ENCODE peak calls at places on chromosomes 12 and 14, in five cellular contexts. K is upper lobe of left lung, R is AG09309, L is lower lobe of right lung, S is WTC11. H is an unnamed sample.

GRCh38 chr12:6292606-6293005 is 17.9 kb upstream of the PLEKHG6 start:
- DNase-seq in K (no peak), R (peak; percentile 63), S (no peak), L (no peak), H (no peak)

GRCh38 chr12:129372876-129373275 is 519.6 kb downstream of the GLT1D1 start:
- DNase-seq in S (no peak), L (no peak), K (no peak), R (no peak), H (no peak)

GRCh38 chr12:127191124-127191523 is 1075.8 kb upstream of the TMEM132C start:
- DNase-seq in S (no peak), L (no peak), R (no peak), K (no peak), H (no peak)

GRCh38 chr12:131219173-131220006 is 265.7 kb downstream of the ADGRD1 start:
- DNase-seq in K (peak; percentile 39), S (no peak), L (no peak), R (no peak), H (no peak)

GRCh38 chr12:101877816-101878811 is 734 bp downstream of the DRAM1 start:
- DNase-seq in L (no peak), S (no peak), K (no peak), R (no peak), H (no peak)

GRCh38 chr12:47717443-47718193 is 7.7 kb downstream of the ENDOU start:
- DNase-seq in S (peak; percentile 88), R (peak; percentile 55), K (peak; percentile 71), L (peak; percentile 86), H (peak; percentile 66)

GRCh38 chr12:55688716-55689655 is 18.7 kb downstream of the ITGA7 start:
- DNase-seq in R (no peak), L (no peak), K (no peak), S (no peak), H (no peak)

GRCh38 chr14:92880851-92881250 is 42.1 kb upstream of the CHGA start:
- DNase-seq in S (peak; percentile 55), L (peak; percentile 48), R (peak; percentile 3), K (no peak), H (no peak)

GRCh38 chr12:104433061-104433460 is 23.7 kb upstream of the CHST11 start:
- DNase-seq in S (no peak), L (no peak), K (no peak), R (no peak), H (no peak)

GRCh38 chr12:93624595-93625294 is 52.3 kb downstream of the SOCS2 start:
- DNase-seq in L (no peak), S (no peak), R (peak; percentile 93), K (no peak), H (no peak)

GRCh38 chr14:75339059-75339458 is 60.4 kb downstream of the FOS start:
- DNase-seq in L (no peak), R (peak; percentile 35), K (no peak), S (no peak), H (no peak)

GRCh38 chr14:28609228-28609828 is 157.3 kb upstream of the FOXG1 start:
- DNase-seq in S (peak; percentile 70), R (no peak), L (peak; percentile 50), K (no peak), H (no peak)

GRCh38 chr14:49995162-49995561 is 102.3 kb downstream of the ARF6 start:
- DNase-seq in S (no peak), R (no peak), L (no peak), K (no peak), H (no peak)

GRCh38 chr12:51421266-51421884 is 3.3 kb upstream of the SLC4A8 start:
- DNase-seq in K (no peak), L (no peak), R (peak; percentile 24), S (peak; percentile 57), H (no peak)

GRCh38 chr12:89427508-89428156 is 75.3 kb upstream of the DUSP6 start:
- DNase-seq in S (no peak), K (no peak), R (no peak), L (no peak), H (no peak)

GRCh38 chr14:100890451-100890850 is 13.1 kb downstream of the RTL1 start:
- DNase-seq in R (no peak), L (peak; percentile 18), S (no peak), K (no peak), H (peak; percentile 20)

GRCh38 chr12:54414191-54414525 is 4.9 kb downstream of the ITGA5 start:
- DNase-seq in S (no peak), L (no peak), K (no peak), R (no peak), H (no peak)

GRCh38 chr12:54417712-54418440 is 1.2 kb downstream of the ITGA5 start:
- DNase-seq in L (no peak), R (no peak), S (peak; percentile 19), K (peak; percentile 78), H (no peak)

GRCh38 chr12:54416908-54417603 is 2.0 kb downstream of the ITGA5 start:
- DNase-seq in R (no peak), K (no peak), S (no peak), L (no peak), H (no peak)

GRCh38 chr12:54413284-54414190 is 5.5 kb downstream of the ITGA5 start:
- DNase-seq in K (no peak), R (no peak), L (peak; percentile 83), S (no peak), H (peak; percentile 86)

DNA sequence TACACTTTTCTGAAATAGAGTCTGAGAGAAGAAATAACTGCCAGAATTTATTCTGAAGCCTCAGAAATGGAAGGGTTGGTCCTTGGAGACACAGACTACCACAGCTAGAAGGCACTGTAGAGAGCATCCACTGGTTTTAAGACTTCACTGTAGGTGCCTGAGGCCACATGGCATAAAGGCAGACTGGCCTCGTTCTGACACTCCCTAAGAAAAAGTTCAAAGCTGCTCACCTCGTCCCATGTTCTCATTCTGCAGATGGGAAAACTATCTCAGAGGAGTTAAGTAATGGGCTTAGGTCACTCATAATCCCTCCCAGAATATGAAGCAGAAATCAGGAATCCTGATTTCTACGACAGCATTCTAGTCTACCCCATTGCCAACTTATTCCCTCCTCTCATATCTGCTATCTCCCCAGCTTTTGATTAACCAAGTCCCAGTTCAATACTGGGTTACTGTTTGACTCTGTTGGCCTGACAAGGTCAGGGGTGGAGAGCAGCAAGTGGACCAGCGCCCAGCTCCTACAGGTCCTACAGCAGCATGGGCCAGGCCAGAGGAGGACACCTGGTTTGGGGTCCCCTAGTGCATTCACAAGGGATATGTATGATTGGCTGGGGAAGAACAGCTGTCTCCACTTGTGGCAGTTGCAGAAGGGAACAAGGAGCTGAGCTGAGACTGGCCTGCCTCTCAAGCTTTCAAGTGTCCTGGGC is 3.7 kb downstream of the ITGA5 start:
- DNase-seq in R (no peak), K (no peak), S (no peak), L (no peak), H (peak; percentile 36)
- TF ChIP-seq CTCF in R (no peak), K (no peak), S (no peak), L (no peak), H (no peak)

GRCh38 chr14:38608244-38608643 is 352.4 kb upstream of the CLEC14A start:
- DNase-seq in S (no peak), L (no peak), R (no peak), K (no peak), H (no peak)

DNA sequence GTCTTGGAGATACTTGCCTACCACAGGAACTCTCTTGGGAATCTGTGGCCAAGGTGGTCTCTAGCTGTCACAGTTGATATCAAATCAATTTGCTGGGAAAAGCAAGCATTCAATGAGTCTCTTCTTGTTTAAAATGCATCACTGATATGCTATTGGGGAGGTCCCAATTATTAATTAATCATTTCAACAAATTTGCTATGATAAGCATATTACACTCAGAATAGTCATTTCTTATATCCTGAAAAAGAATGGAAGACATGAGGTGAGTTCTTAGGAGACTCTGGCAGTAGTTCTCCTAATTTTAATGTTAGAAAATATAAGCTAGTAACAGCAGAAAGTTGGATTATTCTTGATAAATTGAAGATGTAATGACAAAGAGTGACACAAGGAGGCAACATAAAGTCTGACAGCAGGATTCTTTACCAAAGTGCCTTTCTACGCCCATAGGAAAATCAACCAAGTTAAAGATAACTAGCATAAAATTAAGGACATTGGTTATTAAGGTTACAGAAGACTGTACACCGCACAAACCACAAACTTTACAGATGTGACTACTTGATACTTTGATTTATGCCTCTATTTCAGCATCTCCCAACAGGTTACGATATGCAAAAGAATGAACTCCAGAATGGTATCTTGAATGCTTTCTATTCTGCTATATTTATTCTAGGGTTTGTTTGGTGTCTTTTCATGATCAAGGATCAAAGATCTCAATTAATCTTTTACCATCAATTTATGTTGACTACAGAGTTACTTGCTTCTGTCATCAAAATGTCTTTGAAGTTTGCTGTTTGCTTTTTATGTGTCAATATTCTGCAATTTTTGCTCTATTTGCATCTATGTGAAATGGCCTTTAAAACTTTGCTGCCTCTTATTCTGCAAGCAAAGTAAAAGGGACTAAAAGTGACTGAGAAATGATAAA is 349.6 kb upstream of the CLEC14A start:
- DNase-seq in L (no peak), R (no peak), S (no peak), K (no peak), H (no peak)
- TF ChIP-seq CTCF in L (no peak), R (peak; percentile 25), S (no peak), K (no peak), H (no peak)

DNA sequence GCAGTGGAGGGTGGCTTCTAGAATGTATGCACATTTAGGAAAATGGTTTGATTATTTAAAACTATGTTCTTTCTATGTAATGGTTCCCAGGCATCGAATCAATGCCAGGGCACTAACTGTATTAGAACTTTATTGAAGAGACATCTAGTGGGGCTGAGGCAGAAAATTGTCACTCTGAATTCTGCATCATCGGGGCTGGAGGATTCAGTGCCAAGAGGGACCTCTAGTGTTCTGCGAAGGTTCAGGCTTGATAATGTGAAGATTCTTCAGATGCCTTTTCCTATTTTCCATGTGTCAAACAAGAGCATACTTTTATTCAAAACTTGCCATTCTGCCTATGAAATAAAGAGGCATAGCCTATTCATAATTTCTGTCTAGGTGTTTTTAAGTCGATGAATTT is 146.3 kb downstream of the CAND1 start:
- DNase-seq in S (peak; percentile 35), K (no peak), R (peak; percentile 39), L (no peak), H (no peak)
- TF ChIP-seq CTCF in S (no peak), K (no peak), R (peak; percentile 69), L (peak; percentile 35), H (no peak)

DNA sequence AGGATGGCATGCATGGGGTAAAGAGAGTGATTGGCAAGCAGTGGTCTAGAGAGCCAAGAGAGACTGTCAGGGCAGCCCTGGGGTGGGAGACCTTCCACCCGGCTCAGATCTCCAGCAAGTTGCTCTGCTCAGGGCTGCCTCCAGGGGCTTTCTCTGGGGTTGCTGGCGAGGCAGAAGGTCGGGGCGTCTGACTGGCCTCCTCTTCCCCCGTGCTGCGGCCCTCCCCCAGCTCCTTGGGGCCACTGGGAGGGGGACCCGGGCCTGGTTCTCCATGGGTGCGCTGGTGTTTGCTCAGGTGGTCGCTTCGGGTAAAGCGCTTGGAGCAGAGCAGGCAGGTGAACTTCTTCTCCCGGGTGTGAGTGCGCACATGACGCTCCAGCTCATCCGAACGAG is 6.6 kb upstream of the AAAS start:
- DNase-seq in K (no peak), R (no peak), L (no peak), S (peak; percentile 70), H (no peak)
- TF ChIP-seq CTCF in K (no peak), R (no peak), L (no peak), S (no peak), H (no peak)

H was measured in CD14-positive monocyte.